ENCODE peak calls at places on chromosomes 4 and X, in nine cellular contexts. O is activated gamma-delta T cell; I is CD4-positive, alpha-beta T cell; U is activated CD4-positive, alpha-beta T cell treated with anti-CD3 and anti-CD28 coated beads, Interleukin-2, amount 50 U/mL, for 1 hour; N is T47D; D is progenitor cell of endocrine pancreas; H is kidney epithelial cell; B is CD4-positive, alpha-beta memory T cell; T is activated naive CD4-positive, alpha-beta T cell. C is an unnamed sample.

GRCh38 chrX:69067841-69068240 is 97.4 kb downstream of the PJA1 start:
- DNase-seq in O (no peak), I (no peak), U (no peak), N (no peak), D (no peak), H (no peak), B (no peak), T (no peak), C (no peak)

GRCh38 chr4:14254806-14255445 is 627.4 kb upstream of the BOD1L1 start:
- DNase-seq in O (no peak), I (no peak), U (no peak), N (no peak), D (no peak), H (no peak), B (no peak), T (no peak), C (no peak)

GRCh38 chrX:115582035-115582870 is 21.3 kb downstream of the PLS3 start:
- DNase-seq in O (no peak), I (no peak), U (no peak), N (no peak), D (no peak), H (no peak), B (no peak), T (no peak), C (no peak)

GRCh38 chr4:4779486-4779885 is 80.0 kb upstream of the MSX1 start:
- DNase-seq in O (no peak), I (no peak), U (no peak), N (no peak), D (no peak), H (no peak), B (no peak), T (no peak), C (no peak)

GRCh38 chr4:73066928-73067327 is 2.6 kb downstream of the COX18 start:
- DNase-seq in O (no peak), I (peak), U (no peak), N (no peak), D (no peak), H (no peak), B (peak), T (no peak), C (no peak)

GRCh38 chr4:139532951-139533350 is 23.1 kb downstream of the SETD7 start:
- DNase-seq in O (no peak), I (no peak), U (no peak), N (no peak), D (no peak), H (peak), B (no peak), T (no peak), C (no peak)

GRCh38 chrX:101656817-101657216 is 2.8 kb downstream of the ARMCX2 start:
- DNase-seq in O (no peak), I (no peak), U (no peak), N (no peak), D (no peak), H (no peak), B (no peak), T (no peak), C (no peak)

GRCh38 chrX:4263005-4263404 is 549.6 kb upstream of the PRKX start:
- DNase-seq in O (no peak), I (no peak), U (no peak), N (no peak), D (no peak), H (no peak), B (no peak), T (no peak), C (no peak)

GRCh38 chr4:2831611-2832308 is 11.9 kb upstream of the ADD1 start:
- DNase-seq in O (no peak), I (no peak), U (no peak), N (no peak), D (no peak), H (no peak), B (no peak), T (no peak), C (no peak)

GRCh38 chrX:154967603-154968002 is 54.9 kb downstream of the F8 start:
- DNase-seq in O (no peak), I (no peak), U (no peak), N (no peak), D (no peak), H (no peak), B (no peak), T (no peak), C (no peak)

GRCh38 chrX:288561-288991 is 7.4 kb downstream of the PLCXD1 start:
- DNase-seq in O (no peak), I (no peak), U (no peak), N (no peak), D (no peak), H (no peak), B (peak), T (no peak), C (no peak)

GRCh38 chrX:68762649-68763268 is 66.1 kb upstream of the EFNB1 start:
- DNase-seq in O (no peak), I (no peak), U (no peak), N (no peak), D (no peak), H (no peak), B (no peak), T (no peak), C (no peak)

GRCh38 chr4:163562496-163562895 is 68.0 kb downstream of the TMA16 start:
- DNase-seq in O (no peak), I (no peak), U (no peak), N (no peak), D (no peak), H (no peak), B (no peak), T (no peak), C (no peak)

GRCh38 chr4:182604161-182604591 is 313.0 kb downstream of the DCTD start:
- DNase-seq in O (no peak), I (no peak), U (no peak), N (no peak), D (no peak), H (no peak), B (no peak), T (no peak), C (no peak)

GRCh38 chr4:53307819-53308773 is 57.8 kb downstream of the SCFD2 start:
- DNase-seq in O (no peak), I (no peak), U (no peak), N (no peak), D (no peak), H (no peak), B (no peak), T (no peak), C (no peak)

GRCh38 chr4:150310159-150310895 is 232.1 kb downstream of the DCLK2 start:
- DNase-seq in O (no peak), I (no peak), U (no peak), N (no peak), D (no peak), H (peak), B (no peak), T (no peak), C (no peak)

GRCh38 chr4:85812776-85813175 is 337.8 kb downstream of the ARHGAP24 start:
- DNase-seq in O (no peak), I (no peak), U (no peak), N (no peak), D (no peak), H (peak), B (no peak), T (no peak), C (no peak)

C was measured in HuH-7.5.